ENCODE peak calls at places on chromosomes 13 and 19, in seven cellular contexts. E, N, W, M, F, A and U are unnamed samples.

GRCh38 chr13:29099781-29100406 is 279.8 kb downstream of the MTUS2 start:
- DNase-seq in E (no peak), N (no peak), W (no peak), M (no peak), F (no peak), A (no peak), U (no peak)

GRCh38 chr19:32676895-32677359 is 1.3 kb downstream of the RGS9BP start:
- DNase-seq in E (no peak), N (no peak), W (no peak), M (no peak), F (no peak), A (no peak), U (no peak)

GRCh38 chr13:106453101-106453500 is 82.4 kb downstream of the EFNB2 start:
- DNase-seq in E (no peak), N (no peak), W (no peak), M (no peak), F (no peak), A (no peak), U (no peak)

GRCh38 chr13:71880753-71881541 is 13.9 kb upstream of the DACH1 start:
- DNase-seq in E (no peak), N (no peak), W (no peak), M (no peak), F (no peak), A (no peak), U (no peak)

GRCh38 chr19:14979498-14980255 is at the start of gene SLC1A6:
- DNase-seq in E (no peak), N (no peak), W (no peak), M (no peak), F (no peak), A (no peak), U (no peak)

GRCh38 chr13:52891685-52892084 is 43.2 kb upstream of the PCDH8 start:
- DNase-seq in E (no peak), N (no peak), W (no peak), M (no peak), F (no peak), A (no peak), U (no peak)

GRCh38 chr19:35592226-35592625 is 6.3 kb downstream of the PMIS2 start:
- DNase-seq in E (no peak), N (no peak), W (peak; percentile 20), M (peak; percentile 62), F (no peak), A (no peak), U (peak; percentile 13)

GRCh38 chr13:50189450-50189849 is 174.2 kb downstream of the KCNRG start:
- DNase-seq in E (no peak), N (no peak), W (no peak), M (no peak), F (no peak), A (no peak), U (no peak)